ENCODE peak calls at places on chromosomes 13 and 19, in four cellular contexts. T is fibroblast of the aortic adventitia; O is heart left ventricle; U is CD4-positive, alpha-beta T cell. F is an unnamed sample.
A peak's percentile ranks its signal among the peaks of the same experiment; 100 is the strongest.

GRCh38 chr19:51407631-51408131 is 9.8 kb downstream of the SIGLEC10 start:
- DNase-seq in T (peak; percentile 22), O (no peak), U (no peak), F (no peak)

GRCh38 chr13:104008571-104009435 is 942.6 kb upstream of the SLC10A2 start:
- DNase-seq in T (peak; percentile 44), O (no peak), U (no peak), F (no peak)

GRCh38 chr13:50805805-50806204 is 37.7 kb downstream of the DLEU7 start:
- DNase-seq in T (peak; percentile 16), O (no peak), U (no peak), F (no peak)

GRCh38 chr19:3699071-3699740 is 1.1 kb downstream of the PIP5K1C start:
- DNase-seq in T (peak; percentile 47), O (peak; percentile 67), U (no peak), F (no peak)

GRCh38 chr13:51801631-51802099 is 2.3 kb downstream of the DHRS12 start:
- DNase-seq in T (no peak), O (peak; percentile 87), U (no peak), F (no peak)

GRCh38 chr19:6876790-6877189 is 10.6 kb upstream of the ADGRE1 start:
- DNase-seq in T (no peak), O (no peak), U (no peak), F (no peak)

GRCh38 chr13:73187106-73187505 is 128.3 kb downstream of the KLF5 start:
- DNase-seq in T (peak; percentile 23), O (no peak), U (no peak), F (no peak)

GRCh38 chr13:46546084-46546786 is 6.7 kb upstream of the LRCH1 start:
- DNase-seq in T (no peak), O (no peak), U (no peak), F (no peak)

GRCh38 chr13:67267136-67267535 is 37.0 kb upstream of the PCDH9 start:
- DNase-seq in T (peak; percentile 21), O (no peak), U (no peak), F (no peak)

GRCh38 chr13:40480915-40481525 is 185.4 kb downstream of the FOXO1 start:
- DNase-seq in T (no peak), O (no peak), U (no peak), F (no peak)

GRCh38 chr19:18848860-18849661 is 17.3 kb downstream of the UPF1 start:
- DNase-seq in T (peak; percentile 87), O (peak; percentile 85), U (no peak), F (no peak)

GRCh38 chr13:76812971-76813691 is 73.1 kb downstream of the KCTD12 start:
- DNase-seq in T (peak; percentile 60), O (peak; percentile 85), U (no peak), F (no peak)

GRCh38 chr19:11737964-11738745 is 591 bp downstream of the ZNF823 start:
- DNase-seq in T (peak; percentile 21), O (peak; percentile 55), U (no peak), F (peak; percentile 85)
- TF ChIP-seq CTCF in T (peak; percentile 6), O (no peak), U (no peak), F (no peak)

DNA sequence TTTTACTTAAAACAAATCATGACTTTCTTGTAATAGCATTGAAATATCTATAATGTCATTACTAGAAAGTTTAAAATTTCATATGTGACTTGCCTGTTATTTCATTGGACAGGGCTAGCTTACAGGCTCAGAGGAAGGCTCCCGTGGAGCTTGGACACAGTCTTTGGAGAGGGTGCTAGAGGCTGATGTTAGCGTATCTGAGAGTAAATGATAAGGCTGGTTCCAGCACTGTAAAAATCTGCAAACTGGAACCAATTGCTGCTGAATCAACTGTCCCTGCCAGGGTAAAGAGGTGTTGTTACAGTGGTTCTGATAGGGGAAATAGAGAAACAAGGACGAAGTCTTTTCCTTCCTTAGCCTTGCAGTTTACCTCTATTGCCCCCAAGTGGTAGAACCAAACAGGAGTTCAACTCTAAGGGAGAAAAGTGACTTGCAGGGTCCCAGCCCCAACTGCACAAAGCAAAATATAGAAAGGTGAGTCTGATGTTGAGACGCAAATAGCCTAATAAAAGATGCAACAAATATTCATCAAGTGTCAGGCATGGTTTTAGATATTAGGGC is 901.7 kb downstream of the DIAPH3 start:
- DNase-seq in T (peak; percentile 4), O (no peak), U (no peak), F (no peak)
- TF ChIP-seq CTCF in T (peak; percentile 38), O (peak; percentile 22), U (no peak), F (peak; percentile 41)

GRCh38 chr19:30049226-30049625 is 107.2 kb downstream of the URI1 start:
- DNase-seq in T (no peak), O (no peak), U (no peak), F (no peak)

GRCh38 chr19:30044273-30045259 is 102.5 kb downstream of the URI1 start:
- DNase-seq in T (no peak), O (no peak), U (no peak), F (no peak)

GRCh38 chr19:30049844-30050667 is 108.0 kb downstream of the URI1 start:
- DNase-seq in T (no peak), O (no peak), U (no peak), F (no peak)

GRCh38 chr19:30047355-30047895 is 105.4 kb downstream of the URI1 start:
- DNase-seq in T (no peak), O (no peak), U (no peak), F (no peak)

DNA sequence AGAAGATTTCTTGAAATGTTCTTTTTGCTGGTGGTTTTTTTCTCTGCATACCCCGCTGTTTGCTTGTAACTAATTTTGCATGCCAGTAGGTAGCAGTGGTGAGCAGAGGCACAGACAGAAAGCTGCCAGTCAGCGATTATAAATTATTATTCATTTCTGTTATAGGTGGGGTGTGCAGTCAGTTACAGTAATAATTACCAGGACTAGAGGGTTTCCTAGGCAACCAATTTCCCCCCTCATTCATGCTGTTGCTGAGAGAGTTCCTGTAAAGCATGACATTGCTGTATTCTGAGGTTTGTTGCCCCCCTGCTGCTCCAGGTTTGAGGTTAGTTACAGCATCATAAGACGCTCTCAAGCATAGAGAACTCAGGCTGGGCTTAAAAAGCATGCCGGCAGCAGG is 104.5 kb downstream of the URI1 start:
- DNase-seq in T (no peak), O (no peak), U (no peak), F (no peak)
- TF ChIP-seq CTCF in T (peak; percentile 11), O (no peak), U (no peak), F (peak; percentile 55)

DNA sequence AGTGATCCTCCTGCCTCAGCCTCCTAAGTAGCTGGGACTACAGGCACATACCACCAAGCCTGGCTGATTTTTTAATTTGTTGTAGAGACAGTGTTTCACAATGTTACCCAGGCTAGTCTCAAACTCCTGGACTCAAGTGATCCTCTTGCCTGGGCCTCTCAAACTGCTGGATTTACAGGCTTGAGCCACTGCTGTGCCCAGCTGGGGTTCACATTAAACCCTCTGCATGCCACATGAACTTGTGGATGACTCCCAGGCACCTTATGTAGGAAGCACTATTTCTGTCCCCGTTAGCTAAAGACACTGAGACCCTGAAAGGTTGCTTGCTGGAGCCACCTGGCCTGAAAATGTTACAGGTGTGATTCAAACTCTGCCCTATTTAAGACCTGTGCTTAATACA is 10.5 kb downstream of the MYH14 start:
- DNase-seq in T (no peak), O (no peak), U (no peak), F (no peak)
- TF ChIP-seq CTCF in T (no peak), O (no peak), U (no peak), F (no peak)

GRCh38 chr19:15280048-15280725 is 47.9 kb upstream of the EPHX3 start:
- DNase-seq in T (no peak), O (peak; percentile 77), U (no peak), F (no peak)

GRCh38 chr19:15282311-15282705 is 50.0 kb downstream of the BRD4 start:
- DNase-seq in T (no peak), O (no peak), U (no peak), F (no peak)

GRCh38 chr19:15283141-15283885 is 49.0 kb downstream of the BRD4 start:
- DNase-seq in T (peak; percentile 83), O (no peak), U (no peak), F (no peak)

GRCh38 chr19:15279326-15279904 is 47.2 kb upstream of the EPHX3 start:
- DNase-seq in T (no peak), O (no peak), U (no peak), F (no peak)

DNA sequence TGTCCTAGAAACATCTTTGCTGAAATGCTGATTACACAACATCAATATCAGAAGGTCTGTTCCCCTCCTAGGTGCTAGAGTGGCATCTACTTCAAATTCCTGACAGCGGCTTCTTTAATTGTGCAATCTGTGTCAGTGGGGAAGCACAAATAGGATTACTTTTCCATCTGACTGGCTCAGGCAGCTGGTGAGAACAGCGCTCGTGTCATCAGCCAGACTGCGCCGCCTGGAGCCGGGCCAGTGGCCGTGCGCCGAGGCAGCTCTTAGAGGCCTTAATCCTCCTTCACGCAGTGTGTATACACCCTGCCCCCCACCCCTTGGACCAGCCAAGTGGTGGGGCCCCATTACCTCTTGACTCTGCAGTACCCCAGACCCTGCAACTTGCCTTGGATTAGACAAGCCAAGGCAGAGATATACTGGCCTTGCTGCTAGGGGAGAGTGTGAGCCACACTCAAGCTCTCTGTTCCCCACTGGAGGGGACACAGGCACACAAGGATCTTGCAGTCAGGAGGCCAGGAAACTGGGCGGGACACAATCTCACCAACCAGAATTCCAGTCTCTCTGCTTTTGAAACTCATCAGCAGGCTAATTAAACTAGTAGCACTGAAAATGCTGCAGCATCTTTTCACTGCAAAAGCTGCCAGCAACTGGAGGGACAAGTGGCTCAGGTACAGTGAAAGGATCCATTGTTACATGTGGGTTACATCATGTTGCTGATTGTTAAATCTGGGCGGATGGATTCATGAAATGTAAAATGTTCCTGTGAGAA is 48.9 kb upstream of the EPHX3 start:
- DNase-seq in T (peak; percentile 86), O (peak; percentile 91), U (no peak), F (no peak)
- TF ChIP-seq CTCF in T (peak; percentile 17), O (peak; percentile 19), U (no peak), F (no peak)

GRCh38 chr19:33740811-33741396 is 55.8 kb upstream of the KCTD15 start:
- DNase-seq in T (peak; percentile 39), O (no peak), U (no peak), F (no peak)

GRCh38 chr19:33736787-33737186 is 59.9 kb upstream of the KCTD15 start:
- DNase-seq in T (no peak), O (no peak), U (no peak), F (no peak)

GRCh38 chr19:33734913-33735312 is 61.8 kb upstream of the KCTD15 start:
- DNase-seq in T (no peak), O (peak; percentile 55), U (no peak), F (no peak)

GRCh38 chr19:33736158-33736557 is 60.5 kb upstream of the KCTD15 start:
- DNase-seq in T (no peak), O (no peak), U (no peak), F (no peak)

DNA sequence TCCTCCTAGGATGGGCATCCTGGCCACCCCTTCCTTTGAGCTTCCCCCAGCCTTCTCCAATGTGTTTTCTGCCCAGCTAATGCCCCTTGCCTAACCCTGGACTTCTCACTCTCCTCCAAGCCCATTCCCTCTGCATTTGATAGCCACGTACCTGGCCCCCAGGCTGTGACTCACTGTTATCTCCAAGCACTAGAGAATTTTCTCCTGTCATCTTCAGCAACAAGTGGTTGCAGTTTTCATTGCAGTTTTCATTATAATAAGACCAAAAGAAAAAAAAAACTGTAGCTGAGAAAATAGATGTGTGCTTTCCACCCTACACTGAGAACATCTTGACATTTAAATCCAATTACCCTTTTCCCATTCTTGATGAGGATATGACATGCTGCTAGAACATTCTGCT is 59.0 kb upstream of the KCTD15 start:
- DNase-seq in T (no peak), O (no peak), U (no peak), F (no peak)
- TF ChIP-seq CTCF in T (no peak), O (no peak), U (no peak), F (no peak)

DNA sequence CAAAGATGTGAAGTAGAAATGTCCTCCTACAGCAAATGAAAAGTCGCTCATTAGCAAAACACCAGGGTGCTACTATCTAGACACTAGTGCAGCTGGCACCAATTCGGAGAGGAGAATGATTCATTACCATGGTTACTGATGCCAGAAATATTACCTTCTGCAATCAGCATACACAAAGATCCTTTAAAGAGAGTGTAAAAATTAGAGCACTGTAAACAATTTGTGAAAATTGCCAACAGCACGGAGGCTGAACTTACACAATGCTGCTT is 34.5 kb downstream of the AMER2 start:
- DNase-seq in T (no peak), O (no peak), U (no peak), F (no peak)
- TF ChIP-seq CTCF in T (no peak), O (no peak), U (no peak), F (no peak)